ENCODE peak calls at places on chromosomes 1 and 21, in four cellular contexts. Q is GM23248, D is DND-41, O is PC-9. N is an unnamed sample. For H3K79me2, the result is how much of the 10 kb centered on the place peaks cover.

GRCh38 chr1:224432672-224433040 is 1.9 kb downstream of the WDR26 start:
- DNase-seq in Q (peak), D (no peak), O (no peak), N (peak)

GRCh38 chr1:118928739-118929554 is 59.2 kb downstream of the TBX15 start:
- DNase-seq in Q (peak), D (peak), O (no peak), N (peak)

GRCh38 chr1:36650200-36651065 is 167.7 kb upstream of the CSF3R start:
- DNase-seq in Q (peak), D (peak), O (peak), N (peak)

GRCh38 chr1:69451196-69451595 is 116.5 kb upstream of the LRRC7 start:
- DNase-seq in Q (no peak), D (no peak), O (no peak), N (no peak)

GRCh38 chr1:116570358-116571214 is at the start of gene CD58:
- DNase-seq in Q (peak), D (peak), O (peak), N (peak)

GRCh38 chr1:196148367-196148970 is 459.8 kb downstream of the KCNT2 start:
- DNase-seq in Q (peak), D (no peak), O (no peak), N (peak)

GRCh38 chr1:153741946-153742345 is 14.1 kb downstream of the INTS3 start:
- DNase-seq in Q (no peak), D (no peak), O (no peak), N (no peak)

GRCh38 chr1:43296207-43296606 is 4.6 kb upstream of the TIE1 start:
- DNase-seq in Q (no peak), D (no peak), O (no peak), N (no peak)

GRCh38 chr21:37337831-37338230 is 28.7 kb upstream of the DYRK1A start:
- DNase-seq in Q (peak), D (no peak), O (no peak), N (no peak)

GRCh38 chr1:63874278-63874880 is 100.6 kb downstream of the ROR1 start:
- DNase-seq in Q (peak), D (no peak), O (no peak), N (no peak)

GRCh38 chr1:186497651-186498050 is 36.7 kb upstream of the PDC start:
- DNase-seq in Q (no peak), D (no peak), O (no peak), N (peak)

GRCh38 chr21:33402011-33402979 is 918 bp upstream of the IFNGR2 start:
- DNase-seq in Q (peak), D (peak), O (no peak), N (no peak)

GRCh38 chr21:46054031-46054430 is 43.9 kb upstream of the COL6A2 start:
- DNase-seq in Q (peak), D (no peak), O (no peak), N (no peak)

GRCh38 chr1:240602189-240602588 is 9.8 kb downstream of the GREM2 start:
- DNase-seq in Q (peak), D (no peak), O (no peak), N (no peak)
- H3K79me2 ChIP-seq in Q (half or more), D (under half), O (under half), N (under half)

GRCh38 chr1:58905628-58906256 is 121.9 kb upstream of the JUN start:
- DNase-seq in Q (no peak), D (no peak), O (no peak), N (no peak)
- H3K27ac ChIP-seq in Q (no peak), D (no peak), O (no peak), N (no peak)

GRCh38 chr1:27539901-27540861 is 50.2 kb upstream of the WASF2 start:
- DNase-seq in Q (peak), D (no peak), O (peak), N (no peak)
- H3K79me2 ChIP-seq in Q (half or more), D (under half), O (under half), N (under half)

DNA sequence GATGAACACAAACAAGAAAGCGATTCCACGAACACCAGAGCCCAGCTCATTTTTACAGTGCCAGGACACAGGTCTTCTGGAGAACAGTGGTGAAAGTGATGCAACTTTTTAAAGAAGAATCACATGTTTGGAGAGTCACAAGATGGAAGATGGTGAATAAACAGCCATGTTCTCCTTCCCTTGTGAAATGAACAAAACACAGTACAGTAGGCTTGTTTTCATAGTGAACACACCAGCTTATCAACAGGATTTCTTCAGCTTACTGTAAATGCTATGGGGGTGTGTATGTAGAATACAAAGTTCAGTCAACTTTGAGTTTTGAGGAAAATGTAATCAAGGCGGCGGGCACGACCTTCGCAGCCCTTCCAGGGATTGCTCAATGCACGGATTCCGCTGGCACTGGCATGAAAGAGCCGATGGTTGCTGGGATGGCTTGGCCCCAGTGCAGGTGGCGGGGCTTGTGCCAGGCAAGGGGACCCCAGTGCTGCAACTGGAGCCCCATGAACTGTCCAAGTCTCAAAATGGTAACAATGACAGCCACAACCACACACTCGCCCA is 9.7 kb downstream of the TMPRSS3 start:
- DNase-seq in Q (no peak), D (no peak), O (no peak), N (no peak)
- H3K27ac ChIP-seq in Q (no peak), D (no peak), O (no peak), N (no peak)

DNA sequence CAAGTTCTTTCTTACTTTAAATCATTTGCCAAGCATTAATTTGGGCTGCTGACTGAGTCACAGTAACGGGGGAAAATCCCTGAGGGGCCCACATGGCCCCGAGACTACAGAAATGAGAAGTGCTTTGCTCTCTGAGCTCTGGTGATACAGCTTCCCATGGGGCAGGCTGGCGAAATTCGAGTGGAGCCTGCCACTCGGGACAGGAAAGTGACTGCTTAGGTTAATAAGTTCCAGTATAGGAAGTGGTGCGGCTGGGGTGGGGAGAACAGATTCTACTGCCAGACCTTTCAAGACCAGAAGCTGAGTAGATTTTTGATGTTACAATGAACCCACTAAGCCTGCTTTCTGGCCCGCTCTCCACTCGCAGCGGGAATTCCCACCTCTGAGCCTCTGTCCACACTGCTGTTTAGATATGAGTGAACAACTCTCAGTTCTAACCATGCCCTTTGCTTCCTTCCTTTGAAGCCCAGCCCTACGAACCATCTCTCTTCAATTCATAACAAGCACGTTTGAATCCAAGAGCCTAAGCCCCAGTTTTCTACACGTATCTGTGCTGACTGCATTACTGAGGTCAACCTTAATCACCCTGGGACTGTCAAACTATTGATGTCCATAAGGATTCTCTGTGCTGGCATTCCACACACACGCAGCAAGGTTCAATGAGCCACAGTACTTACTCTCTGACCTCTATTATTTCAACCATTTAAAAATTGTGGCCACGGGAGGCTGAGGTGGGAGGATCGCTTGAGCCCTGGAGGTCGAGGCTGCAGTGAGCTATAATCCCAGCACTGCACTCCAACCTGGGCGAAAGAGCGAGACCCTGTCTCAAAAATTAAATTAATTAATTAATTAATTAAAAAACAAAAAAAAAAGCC is 9.6 kb downstream of the ZBTB17 start:
- DNase-seq in Q (peak), D (no peak), O (no peak), N (no peak)
- H3K79me2 ChIP-seq in Q (half or more), D (half or more), O (under half), N (half or more)

GRCh38 chr1:66353207-66353606 is 180.7 kb upstream of the SGIP1 start:
- DNase-seq in Q (no peak), D (no peak), O (no peak), N (no peak)

GRCh38 chr1:66351474-66351873 is 182.5 kb upstream of the SGIP1 start:
- DNase-seq in Q (peak), D (no peak), O (no peak), N (no peak)

GRCh38 chr1:66354311-66354922 is 179.5 kb upstream of the SGIP1 start:
- DNase-seq in Q (peak), D (no peak), O (peak), N (no peak)

GRCh38 chr1:66351913-66352312 is 182.0 kb upstream of the SGIP1 start:
- DNase-seq in Q (peak), D (no peak), O (no peak), N (no peak)

DNA sequence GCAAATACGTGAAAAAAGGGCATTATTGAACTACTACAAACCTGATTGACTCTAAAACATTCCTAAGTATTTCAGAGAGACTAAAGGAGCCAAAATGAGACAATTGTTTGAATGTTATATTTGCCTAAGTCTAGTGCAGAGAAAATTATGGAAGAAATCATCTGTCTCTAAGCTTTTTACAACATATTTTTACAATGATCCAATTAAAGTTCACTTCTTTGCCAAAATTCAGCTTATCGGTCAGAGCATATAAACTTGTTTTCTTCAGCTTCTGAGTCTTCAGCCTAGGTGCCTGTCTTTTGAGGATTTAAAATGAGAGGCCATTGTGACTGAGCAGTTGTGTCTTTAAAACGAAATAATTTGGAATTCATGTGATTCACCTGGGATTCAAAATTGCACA is 181.2 kb upstream of the SGIP1 start:
- DNase-seq in Q (peak), D (no peak), O (no peak), N (no peak)
- H3K27ac ChIP-seq in Q (peak), D (no peak), O (no peak), N (no peak)

DNA sequence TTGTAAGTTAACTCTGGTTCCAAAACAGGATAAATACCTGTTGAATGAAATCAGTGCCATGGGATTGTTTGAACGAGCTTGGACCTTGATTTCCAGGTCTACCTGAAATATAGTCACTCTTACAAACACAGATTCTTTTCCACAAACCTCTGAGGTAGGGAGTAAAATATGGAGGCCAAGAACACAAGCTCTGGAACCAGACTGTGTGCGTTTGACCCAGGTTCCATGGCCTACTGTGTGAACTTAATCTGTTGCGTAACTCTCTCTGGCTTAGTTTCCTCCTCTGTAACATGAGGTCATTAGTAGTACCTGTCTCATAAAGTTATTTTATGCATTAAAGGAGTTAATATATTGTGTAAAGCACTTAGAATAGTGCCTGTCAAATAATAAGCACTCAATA is 25.1 kb downstream of the DENND2D start:
- DNase-seq in Q (no peak), D (no peak), O (no peak), N (no peak)
- H3K79me2 ChIP-seq in Q (under half), D (under half), O (under half), N (under half)

DNA sequence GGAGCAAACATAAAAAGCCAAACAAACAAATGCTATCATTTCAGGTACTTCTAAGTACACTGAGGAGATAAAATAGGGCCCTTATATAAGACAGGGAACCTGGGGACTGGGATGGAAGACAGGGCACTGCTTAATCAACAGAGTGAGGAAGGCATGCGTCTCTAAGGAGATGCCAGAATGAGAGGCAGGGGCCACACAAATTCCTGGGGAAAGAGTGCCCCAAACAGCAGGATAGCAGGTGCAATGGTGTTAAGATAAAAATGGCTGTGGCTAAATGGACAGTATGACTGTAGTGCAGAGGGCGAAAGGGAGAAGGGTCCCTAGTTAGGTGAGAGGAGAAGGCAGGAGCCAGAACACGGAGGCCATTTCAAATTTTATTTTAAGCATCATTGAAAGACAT is 113.9 kb downstream of the ZBTB18 start:
- DNase-seq in Q (no peak), D (no peak), O (no peak), N (no peak)
- H3K27ac ChIP-seq in Q (no peak), D (no peak), O (peak), N (no peak)